ENCODE peak calls at places on chromosomes 2 and 18, in four cellular contexts. L is WERI-Rb-1, G is heart right ventricle, O is lower lobe of right lung. F is an unnamed sample. For H3K27me3, the result is how much of the 10 kb centered on the place peaks cover.

GRCh38 chr18:46343940-46344372 is 239.8 kb downstream of the HAUS1 start:
- DNase-seq in L (no peak), G (peak), O (peak), F (peak)

GRCh38 chr2:88443353-88443938 is 9.0 kb downstream of the FOXI3 start:
- DNase-seq in L (no peak), G (no peak), O (no peak), F (no peak)

GRCh38 chr2:201701591-201701990 is 3.1 kb upstream of the MPP4 start:
- DNase-seq in L (no peak), G (no peak), O (no peak), F (no peak)

GRCh38 chr2:115738138-115738537 is 1295.7 kb downstream of the DPP10 start:
- DNase-seq in L (no peak), G (no peak), O (no peak), F (no peak)

GRCh38 chr18:71784777-71785176 is 759.4 kb downstream of the CBLN2 start:
- DNase-seq in L (peak), G (no peak), O (no peak), F (no peak)

GRCh38 chr2:166335284-166335683 is 40.5 kb downstream of the SCN9A start:
- DNase-seq in L (no peak), G (no peak), O (no peak), F (no peak)

GRCh38 chr2:58539973-58540372 is 298.8 kb upstream of the FANCL start:
- DNase-seq in L (no peak), G (no peak), O (no peak), F (no peak)

GRCh38 chr18:4074647-4075046 is 380.5 kb downstream of the DLGAP1 start:
- DNase-seq in L (no peak), G (no peak), O (no peak), F (no peak)

GRCh38 chr2:21251216-21251971 is 127.6 kb downstream of the TDRD15 start:
- DNase-seq in L (no peak), G (no peak), O (no peak), F (no peak)

GRCh38 chr2:26598336-26599006 is 42.7 kb downstream of the CIB4 start:
- DNase-seq in L (peak), G (no peak), O (no peak), F (no peak)

GRCh38 chr2:120283649-120284048 is 31.0 kb downstream of the RALB start:
- DNase-seq in L (no peak), G (no peak), O (no peak), F (no peak)

GRCh38 chr2:102735431-102736130 is 26.2 kb upstream of the TMEM182 start:
- DNase-seq in L (no peak), G (no peak), O (no peak), F (no peak)

GRCh38 chr2:98912957-98913915 is 22.8 kb downstream of the CRACDL start:
- DNase-seq in L (no peak), G (no peak), O (no peak), F (no peak)

GRCh38 chr2:226579519-226579918 is 220.1 kb downstream of the IRS1 start:
- DNase-seq in L (no peak), G (no peak), O (no peak), F (no peak)

DNA sequence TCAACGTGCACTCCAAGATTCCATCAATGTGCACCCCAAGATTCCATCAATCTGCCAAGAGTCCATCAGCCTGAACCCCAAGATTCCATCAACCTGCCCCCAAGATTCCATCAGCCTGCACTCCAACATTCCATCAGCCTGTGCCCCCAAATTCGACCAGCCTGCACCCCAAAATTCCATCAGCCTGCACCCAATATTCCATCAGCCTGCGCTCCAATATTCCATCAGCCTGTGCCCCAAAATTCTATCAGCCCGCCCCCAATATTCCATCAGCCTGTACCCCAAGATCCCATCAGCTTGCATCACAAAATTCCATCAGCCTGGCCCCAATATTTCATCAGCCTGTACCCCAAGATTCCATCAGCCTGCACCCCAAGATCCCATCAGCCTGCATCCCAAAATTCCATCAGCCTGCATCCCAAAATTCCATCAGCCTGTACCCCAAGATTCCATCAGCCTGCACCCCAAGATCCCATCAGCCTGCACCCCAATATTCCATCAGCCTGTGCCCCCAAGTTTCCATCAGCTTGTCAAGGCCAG is 92.1 kb upstream of the PXDN start:
- DNase-seq in L (no peak), G (no peak), O (no peak), F (no peak)
- H3K27me3 ChIP-seq in L (under half), G (under half), O (under half), F (under half)

GRCh38 chr18:21703241-21703820 is 1.2 kb downstream of the ABHD3 start:
- DNase-seq in L (no peak), G (no peak), O (no peak), F (peak)

GRCh38 chr18:21706386-21706865 is 1.9 kb upstream of the ABHD3 start:
- DNase-seq in L (no peak), G (no peak), O (no peak), F (no peak)

GRCh38 chr18:21701621-21702020 is 3.0 kb downstream of the ABHD3 start:
- DNase-seq in L (no peak), G (no peak), O (no peak), F (no peak)

GRCh38 chr18:21704603-21705364 is at the start of gene ABHD3:
- DNase-seq in L (peak), G (peak), O (peak), F (peak)

DNA sequence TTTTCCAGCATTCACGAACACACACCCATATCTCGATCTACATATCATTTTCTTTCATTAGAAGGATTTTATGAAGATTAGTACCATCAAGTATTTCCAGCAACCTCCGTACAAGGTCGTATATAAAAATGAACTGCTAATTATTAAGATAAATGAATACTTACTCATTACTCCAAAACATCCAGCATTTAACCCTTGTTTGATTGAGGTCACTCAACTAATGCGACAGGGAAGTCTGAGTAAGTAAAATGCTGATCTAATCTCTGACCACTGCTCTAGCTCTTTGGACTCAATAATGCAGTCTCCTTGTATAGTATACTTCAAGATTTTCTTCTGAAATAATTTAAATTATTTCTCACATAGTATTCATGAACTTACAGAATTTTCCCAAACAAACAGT is 2.0 kb downstream of the ABHD3 start:
- DNase-seq in L (no peak), G (no peak), O (no peak), F (no peak)
- H3K4me3 ChIP-seq in L (no peak), G (no peak), O (peak), F (peak)

GRCh38 chr18:59056706-59057492 is 82.8 kb upstream of the SEC11C start:
- DNase-seq in L (peak), G (peak), O (no peak), F (peak)
- TF ChIP-seq CTCF in L (peak), G (peak), O (peak), F (peak)

DNA sequence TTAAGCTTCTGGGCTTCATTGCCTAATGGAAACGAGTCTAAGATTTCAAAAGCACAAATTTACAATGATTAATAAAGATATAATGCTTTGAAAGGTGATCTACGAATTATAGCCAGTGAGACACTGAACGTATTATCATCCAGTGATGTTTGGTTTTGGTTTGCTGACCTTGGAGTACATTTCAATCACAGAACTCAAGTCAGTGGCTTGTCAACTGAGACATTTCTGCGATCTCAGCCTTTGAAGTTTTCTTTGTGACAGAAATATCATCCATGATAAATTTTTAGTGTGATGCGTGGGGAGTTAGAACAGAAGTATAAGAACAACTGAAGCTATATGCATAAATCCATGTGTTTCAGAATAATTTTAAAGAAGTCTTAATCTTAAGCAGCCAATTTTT is 263.8 kb downstream of the TCF4 start:
- DNase-seq in L (no peak), G (no peak), O (no peak), F (no peak)
- H3K27me3 ChIP-seq in L (under half), G (under half), O (under half), F (under half)

GRCh38 chr18:54946149-54946581 is 13.1 kb downstream of the CCDC68 start:
- DNase-seq in L (no peak), G (no peak), O (no peak), F (peak)
- H3K4me3 ChIP-seq in L (no peak), G (peak), O (peak), F (peak)

GRCh38 chr2:174145827-174146226 is 102.5 kb downstream of the OLA1 start:
- DNase-seq in L (no peak), G (no peak), O (no peak), F (no peak)
- TF ChIP-seq CTCF in L (peak), G (no peak), O (no peak), F (peak)

DNA sequence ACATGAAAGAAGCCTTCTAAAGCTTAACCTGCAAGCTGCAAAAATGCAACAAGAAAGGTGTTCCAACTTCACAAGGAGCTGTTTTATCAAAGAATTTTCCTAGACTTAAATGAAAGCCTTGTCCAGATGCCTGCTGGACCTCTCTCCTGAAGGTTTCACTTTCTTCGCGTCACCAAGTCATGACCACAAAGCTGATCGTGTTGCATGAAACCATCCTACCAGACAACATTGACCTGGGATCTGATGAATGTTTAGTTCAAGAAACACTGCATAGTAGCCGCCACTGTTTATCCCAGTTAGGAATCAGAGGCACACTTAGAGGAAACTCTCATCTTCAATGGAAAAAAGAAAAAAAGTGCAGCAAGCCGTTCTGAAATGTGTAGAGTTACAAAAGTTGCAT is 26.9 kb downstream of the PAX3 start:
- DNase-seq in L (no peak), G (no peak), O (no peak), F (no peak)
- H3K27me3 ChIP-seq in L (under half), G (half or more), O (under half), F (under half)

F was measured in GM06990.